ENCODE peak calls at places on chromosomes 11 and 22, in seven cellular contexts. U is CD8-positive, alpha-beta T cell; M is fibroblast of the aortic adventitia; Q is fibroblast of lung; Y is osteoblast; S is A549; G is epithelial cell of esophagus. I is an unnamed sample.

GRCh38 chr11:3186166-3186953 is 21.2 kb upstream of the OSBPL5 start:
- DNase-seq in U (no peak), M (no peak), Q (no peak), Y (peak), S (no peak), G (no peak), I (no peak)

GRCh38 chr11:12058425-12059115 is 50.1 kb upstream of the DKK3 start:
- DNase-seq in U (no peak), M (no peak), Q (no peak), Y (no peak), S (no peak), G (no peak), I (no peak)

GRCh38 chr11:121890377-121890776 is 225.6 kb downstream of the BLID start:
- DNase-seq in U (no peak), M (peak), Q (peak), Y (peak), S (no peak), G (peak), I (no peak)

GRCh38 chr11:73019448-73019847 is 122.7 kb downstream of the FCHSD2 start:
- DNase-seq in U (no peak), M (no peak), Q (no peak), Y (no peak), S (no peak), G (no peak), I (no peak)

GRCh38 chr11:62020661-62021060 is 53.2 kb upstream of the FTH1 start:
- DNase-seq in U (no peak), M (peak), Q (no peak), Y (no peak), S (no peak), G (no peak), I (no peak)

GRCh38 chr11:64085915-64086262 is 50.2 kb downstream of the FLRT1 start:
- DNase-seq in U (no peak), M (no peak), Q (no peak), Y (no peak), S (no peak), G (no peak), I (no peak)

GRCh38 chr11:2310786-2311455 is 9.1 kb downstream of the TSPAN32 start:
- DNase-seq in U (no peak), M (no peak), Q (no peak), Y (peak), S (no peak), G (no peak), I (no peak)

GRCh38 chr22:31683181-31684105 is 21.4 kb upstream of the PISD start:
- DNase-seq in U (no peak), M (no peak), Q (no peak), Y (peak), S (no peak), G (peak), I (peak)

GRCh38 chr11:72807021-72807693 is 7.1 kb upstream of the ATG16L2 start:
- DNase-seq in U (no peak), M (peak), Q (peak), Y (no peak), S (no peak), G (no peak), I (no peak)

GRCh38 chr11:3177931-3178330 is 12.8 kb upstream of the OSBPL5 start:
- DNase-seq in U (no peak), M (no peak), Q (peak), Y (peak), S (no peak), G (no peak), I (no peak)

GRCh38 chr11:106480581-106481185 is 403.2 kb downstream of the AASDHPPT start:
- DNase-seq in U (no peak), M (peak), Q (peak), Y (no peak), S (no peak), G (no peak), I (no peak)

GRCh38 chr11:129333873-129334272 is 41.8 kb upstream of the BARX2 start:
- DNase-seq in U (no peak), M (no peak), Q (peak), Y (no peak), S (peak), G (no peak), I (no peak)

GRCh38 chr11:33699515-33700424 is 856 bp downstream of the C11orf91 start:
- DNase-seq in U (no peak), M (no peak), Q (no peak), Y (no peak), S (no peak), G (peak), I (peak)

GRCh38 chr11:58075781-58076180 is 45.0 kb downstream of the OR6Q1 start:
- DNase-seq in U (no peak), M (no peak), Q (peak), Y (no peak), S (no peak), G (peak), I (no peak)

GRCh38 chr11:46277623-46278386 is at the start of gene CREB3L1:
- DNase-seq in U (no peak), M (no peak), Q (peak), Y (peak), S (no peak), G (no peak), I (no peak)

GRCh38 chr11:101612481-101612880 is 28.7 kb upstream of the TRPC6 start:
- DNase-seq in U (no peak), M (no peak), Q (no peak), Y (no peak), S (no peak), G (no peak), I (no peak)

GRCh38 chr11:111922803-111923202 is 4.1 kb downstream of the C11orf52 start:
- DNase-seq in U (no peak), M (peak), Q (peak), Y (peak), S (no peak), G (peak), I (no peak)

GRCh38 chr11:106917973-106918372 is 100.3 kb downstream of the GUCY1A2 start:
- DNase-seq in U (no peak), M (peak), Q (no peak), Y (no peak), S (no peak), G (peak), I (no peak)

GRCh38 chr11:35321111-35321510 is 98.2 kb downstream of the SLC1A2 start:
- DNase-seq in U (no peak), M (no peak), Q (no peak), Y (no peak), S (no peak), G (no peak), I (no peak)
- TF ChIP-seq CTCF in U (no peak), M (no peak), Q (no peak), Y (no peak), S (no peak), G (no peak), I (no peak)

GRCh38 chr22:43667658-43668057 is 144.4 kb downstream of the EFCAB6 start:
- DNase-seq in U (no peak), M (no peak), Q (no peak), Y (no peak), S (no peak), G (no peak), I (no peak)

GRCh38 chr22:43666511-43666910 is 145.6 kb downstream of the EFCAB6 start:
- DNase-seq in U (no peak), M (peak), Q (peak), Y (no peak), S (no peak), G (no peak), I (no peak)

GRCh38 chr22:43670545-43670944 is 141.6 kb downstream of the EFCAB6 start:
- DNase-seq in U (no peak), M (no peak), Q (no peak), Y (no peak), S (no peak), G (no peak), I (no peak)

DNA sequence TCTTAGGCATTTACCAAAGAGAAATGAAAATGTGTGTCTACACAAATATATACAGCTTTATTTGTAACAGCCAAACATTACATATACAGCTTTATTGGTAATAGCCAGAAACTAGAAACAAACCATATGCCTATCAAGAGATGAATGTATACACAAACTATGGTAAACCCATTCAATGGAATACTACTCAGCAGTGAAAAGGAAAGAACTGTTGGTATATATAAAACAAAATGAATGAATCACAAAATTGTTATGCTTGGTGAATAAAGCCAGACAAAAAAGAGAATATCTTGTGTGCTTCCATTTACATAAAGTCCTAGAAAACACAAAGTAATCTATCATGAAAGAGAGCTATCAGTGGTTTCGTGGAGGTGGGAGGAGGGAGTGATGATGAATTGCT is 142.9 kb downstream of the EFCAB6 start:
- DNase-seq in U (no peak), M (no peak), Q (no peak), Y (no peak), S (no peak), G (no peak), I (no peak)
- TF ChIP-seq CTCF in U (no peak), M (no peak), Q (no peak), Y (no peak), S (no peak), G (no peak), I (no peak)

DNA sequence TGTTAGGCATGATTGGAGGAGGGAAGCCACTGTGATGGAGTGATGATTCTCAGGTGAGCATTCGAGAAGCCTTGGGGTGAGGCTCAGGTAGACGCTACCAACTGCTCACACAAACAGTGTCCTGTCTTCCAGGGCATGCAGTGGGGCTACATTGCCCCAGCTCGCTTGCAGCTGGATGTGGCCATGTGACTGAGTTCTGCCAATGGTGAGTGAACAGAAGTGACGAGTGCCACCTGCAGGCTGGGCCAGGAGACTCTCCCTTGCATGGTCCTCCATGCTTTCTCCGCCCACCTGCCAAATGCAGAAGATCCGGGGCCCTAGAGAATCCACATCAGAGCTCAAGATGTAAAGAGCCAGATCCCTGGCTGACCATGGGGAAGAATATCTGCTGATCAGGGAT is 195.9 kb downstream of the BCR start:
- DNase-seq in U (no peak), M (no peak), Q (no peak), Y (no peak), S (peak), G (peak), I (no peak)
- TF ChIP-seq CTCF in U (peak), M (peak), Q (no peak), Y (peak), S (peak), G (peak), I (peak)

GRCh38 chr11:118929496-118930151 is 3.9 kb upstream of the BCL9L start:
- DNase-seq in U (peak), M (peak), Q (peak), Y (peak), S (peak), G (peak), I (no peak)
- TF ChIP-seq CTCF in U (no peak), M (no peak), Q (no peak), Y (no peak), S (no peak), G (no peak), I (no peak)

DNA sequence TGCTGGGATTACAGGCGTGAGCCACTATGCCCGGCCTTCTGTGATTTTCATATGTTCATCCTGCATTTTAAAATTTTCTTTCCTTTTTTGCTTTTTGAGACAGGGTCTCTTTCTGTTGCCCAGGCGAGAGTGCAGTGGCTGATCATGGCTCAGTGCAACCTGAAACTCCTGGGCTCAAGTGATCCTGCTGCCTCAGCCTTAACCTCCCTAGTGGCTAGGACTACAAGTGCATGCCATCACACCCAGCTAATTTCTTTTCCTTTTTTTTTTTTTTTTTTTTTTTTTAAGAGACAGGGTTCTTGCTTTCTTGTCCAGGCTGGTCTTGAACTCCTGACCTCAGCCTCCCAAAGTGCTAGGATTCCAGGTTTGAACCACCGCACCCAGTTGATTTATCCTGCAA is 54.1 kb upstream of the WT1 start:
- DNase-seq in U (no peak), M (no peak), Q (no peak), Y (no peak), S (no peak), G (no peak), I (no peak)
- TF ChIP-seq CTCF in U (no peak), M (no peak), Q (no peak), Y (no peak), S (no peak), G (no peak), I (no peak)

DNA sequence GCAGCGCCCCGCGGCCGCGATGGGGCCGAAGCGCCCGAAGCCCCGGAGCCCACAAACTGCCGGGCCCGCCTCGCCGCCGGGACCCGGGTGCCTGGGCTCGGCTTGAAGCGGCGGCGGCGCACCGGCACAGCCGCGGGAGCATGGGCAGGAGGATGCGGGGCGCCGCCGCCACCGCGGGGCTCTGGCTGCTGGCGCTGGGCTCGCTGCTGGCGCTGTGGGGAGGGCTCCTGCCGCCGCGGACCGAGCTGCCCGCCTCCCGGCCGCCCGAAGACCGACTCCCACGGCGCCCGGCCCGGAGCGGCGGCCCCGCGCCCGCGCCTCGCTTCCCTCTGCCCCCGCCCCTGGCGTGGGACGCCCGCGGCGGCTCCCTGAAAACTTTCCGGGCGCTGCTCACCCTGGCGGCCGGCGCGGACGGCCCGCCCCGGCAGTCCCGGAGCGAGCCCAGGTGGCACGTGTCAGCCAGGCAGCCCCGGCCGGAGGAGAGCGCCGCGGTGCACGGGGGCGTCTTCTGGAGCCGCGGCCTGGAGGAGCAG is 303 bp downstream of the FJX1 start:
- DNase-seq in U (no peak), M (no peak), Q (peak), Y (peak), S (peak), G (peak), I (peak)
- TF ChIP-seq CTCF in U (no peak), M (peak), Q (no peak), Y (no peak), S (no peak), G (no peak), I (no peak)

GRCh38 chr22:39115976-39116621 is 19.1 kb downstream of the APOBEC3H start:
- DNase-seq in U (peak), M (no peak), Q (no peak), Y (no peak), S (no peak), G (no peak), I (no peak)

GRCh38 chr22:39114157-39114511 is 17.1 kb downstream of the APOBEC3H start:
- DNase-seq in U (no peak), M (no peak), Q (no peak), Y (no peak), S (no peak), G (no peak), I (no peak)

GRCh38 chr22:39115570-39115969 is 18.5 kb downstream of the APOBEC3H start:
- DNase-seq in U (no peak), M (no peak), Q (no peak), Y (no peak), S (no peak), G (no peak), I (no peak)

GRCh38 chr22:39120983-39121382 is 23.9 kb downstream of the APOBEC3H start:
- DNase-seq in U (no peak), M (no peak), Q (no peak), Y (no peak), S (no peak), G (no peak), I (no peak)

GRCh38 chr22:39117585-39118191 is 20.6 kb downstream of the APOBEC3H start:
- DNase-seq in U (peak), M (peak), Q (peak), Y (peak), S (peak), G (peak), I (no peak)
- TF ChIP-seq CTCF in U (peak), M (peak), Q (peak), Y (peak), S (peak), G (peak), I (peak)

GRCh38 chr11:88489030-88489429 is 151.5 kb upstream of the CTSC start:
- DNase-seq in U (no peak), M (no peak), Q (peak), Y (no peak), S (no peak), G (peak), I (no peak)

GRCh38 chr11:88491674-88492073 is 154.1 kb upstream of the CTSC start:
- DNase-seq in U (no peak), M (no peak), Q (no peak), Y (no peak), S (no peak), G (no peak), I (no peak)

GRCh38 chr11:88494857-88495256 is 157.3 kb upstream of the CTSC start:
- DNase-seq in U (no peak), M (no peak), Q (no peak), Y (no peak), S (no peak), G (no peak), I (no peak)
- TF ChIP-seq CTCF in U (no peak), M (no peak), Q (no peak), Y (peak), S (no peak), G (no peak), I (no peak)

DNA sequence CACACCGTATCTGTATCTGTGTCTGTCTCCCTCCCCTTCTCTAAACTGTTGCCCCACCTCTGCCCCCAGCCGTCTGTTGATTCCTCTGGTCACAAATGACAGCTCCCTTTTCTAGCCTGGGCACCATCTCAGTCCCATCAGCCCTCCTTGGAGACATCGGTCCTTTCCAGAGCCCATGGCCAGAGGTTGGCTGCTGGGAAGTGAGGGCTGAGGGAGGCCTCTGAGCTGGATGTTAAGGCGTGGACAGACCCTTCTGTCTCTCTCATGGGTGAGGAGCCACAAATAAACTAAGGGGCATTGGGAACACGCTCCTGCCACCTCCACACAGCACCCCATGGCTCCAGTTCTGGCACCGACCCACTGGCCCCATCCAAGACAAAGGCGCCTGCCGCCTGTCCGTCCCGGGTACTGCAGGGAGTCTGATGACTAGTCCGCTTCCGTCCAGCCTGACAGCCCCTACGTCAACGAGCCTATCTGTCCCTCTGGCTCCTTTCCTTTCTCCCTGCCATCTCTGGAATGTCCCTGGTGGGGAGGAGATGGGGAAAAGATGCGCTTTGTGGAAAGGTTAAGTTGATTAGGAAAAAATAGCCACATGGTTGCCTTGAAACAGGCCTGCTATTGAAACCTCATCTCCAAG is 10.5 kb downstream of the PDGFB start:
- DNase-seq in U (no peak), M (no peak), Q (peak), Y (peak), S (no peak), G (no peak), I (no peak)
- TF ChIP-seq CTCF in U (no peak), M (no peak), Q (no peak), Y (no peak), S (no peak), G (no peak), I (peak)

GRCh38 chr22:46521994-46522393 is 15.4 kb downstream of the CELSR1 start:
- DNase-seq in U (no peak), M (no peak), Q (no peak), Y (no peak), S (no peak), G (no peak), I (no peak)

GRCh38 chr22:46525681-46526483 is 11.5 kb downstream of the CELSR1 start:
- DNase-seq in U (no peak), M (no peak), Q (no peak), Y (no peak), S (no peak), G (peak), I (peak)

GRCh38 chr22:46520880-46521279 is 16.5 kb downstream of the CELSR1 start:
- DNase-seq in U (no peak), M (no peak), Q (no peak), Y (peak), S (no peak), G (no peak), I (no peak)

GRCh38 chr22:46524203-46524740 is 13.1 kb downstream of the CELSR1 start:
- DNase-seq in U (no peak), M (no peak), Q (no peak), Y (no peak), S (no peak), G (no peak), I (peak)

DNA sequence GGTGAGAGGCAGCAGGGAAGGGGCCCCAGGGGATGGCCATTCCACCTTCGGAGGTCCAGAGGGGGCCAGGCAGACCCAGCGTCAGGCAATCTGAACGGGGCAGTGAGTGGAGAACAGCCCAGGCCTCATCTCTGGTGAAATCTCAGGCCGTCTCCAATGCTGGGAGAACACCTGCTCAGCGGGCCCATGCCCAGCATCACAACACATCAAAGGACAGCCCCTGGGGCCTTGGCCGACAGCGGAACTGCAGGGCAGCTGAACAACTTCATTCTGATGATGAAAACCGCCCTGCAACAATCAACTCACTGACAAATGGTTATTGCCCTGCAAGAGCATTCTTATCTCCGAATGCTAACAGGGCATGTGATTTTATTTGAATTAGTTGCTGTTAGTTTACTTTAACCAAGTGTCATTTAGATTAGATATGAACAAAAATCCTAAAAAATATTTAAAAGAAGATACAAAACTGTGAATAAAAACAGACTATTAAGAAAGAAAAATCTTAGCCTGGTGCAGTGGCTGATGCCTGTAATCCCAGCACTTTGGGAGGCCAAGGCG is 14.6 kb downstream of the CELSR1 start:
- DNase-seq in U (no peak), M (no peak), Q (no peak), Y (peak), S (no peak), G (no peak), I (no peak)
- TF ChIP-seq CTCF in U (no peak), M (no peak), Q (no peak), Y (no peak), S (no peak), G (no peak), I (no peak)